ENCODE peak calls at places on chromosomes 13 and 19, in nine cellular contexts. Z is IMR-90, W is GM12865, V is lower leg skin, Q is psoas muscle, L is heart right ventricle, Y is neural progenitor cell, S is AG09309, N is tibial artery. D is an unnamed sample.

GRCh38 chr13:20415288-20415644 is 110.4 kb downstream of the CRYL1 start:
- DNase-seq in Z (no peak), W (no peak), V (no peak), Q (no peak), L (no peak), Y (no peak), S (no peak), N (no peak), D (no peak)

GRCh38 chr13:31207630-31208549 is 8.1 kb downstream of the B3GLCT start:
- DNase-seq in Z (peak; percentile 73), W (peak; percentile 24), V (no peak), Q (peak; percentile 45), L (peak; percentile 30), Y (peak; percentile 25), S (no peak), N (no peak), D (peak; percentile 63)

GRCh38 chr19:13839193-13839937 is 37.6 kb upstream of the NANOS3 start:
- DNase-seq in Z (peak; percentile 84), W (peak; percentile 92), V (peak; percentile 97), Q (peak; percentile 93), L (peak; percentile 94), Y (peak; percentile 44), S (no peak), N (peak; percentile 93), D (peak; percentile 78)

GRCh38 chr19:56594783-56595547 is at the start of gene ZNF71:
- DNase-seq in Z (peak; percentile 78), W (peak; percentile 91), V (peak; percentile 97), Q (peak; percentile 91), L (peak; percentile 92), Y (peak; percentile 95), S (peak; percentile 34), N (peak; percentile 82), D (peak; percentile 81)

GRCh38 chr13:51758691-51759090 is 45.3 kb downstream of the DHRS12 start:
- DNase-seq in Z (no peak), W (no peak), V (no peak), Q (no peak), L (no peak), Y (no peak), S (no peak), N (no peak), D (no peak)

GRCh38 chr13:32056316-32056715 is 24.7 kb downstream of the FRY start:
- DNase-seq in Z (no peak), W (no peak), V (no peak), Q (no peak), L (no peak), Y (no peak), S (no peak), N (no peak), D (no peak)

GRCh38 chr13:113739527-113740285 is 19.3 kb upstream of the TMEM255B start:
- DNase-seq in Z (no peak), W (no peak), V (no peak), Q (no peak), L (no peak), Y (no peak), S (no peak), N (no peak), D (no peak)

GRCh38 chr13:19960673-19961015 is 2.1 kb downstream of the ZMYM2 start:
- DNase-seq in Z (no peak), W (peak; percentile 34), V (no peak), Q (no peak), L (no peak), Y (no peak), S (no peak), N (no peak), D (no peak)

GRCh38 chr13:19881641-19882040 is 18.2 kb upstream of the ZMYM5 start:
- DNase-seq in Z (no peak), W (no peak), V (no peak), Q (no peak), L (no peak), Y (no peak), S (no peak), N (no peak), D (no peak)

GRCh38 chr13:59776924-59777690 is 386.6 kb downstream of the DIAPH3 start:
- DNase-seq in Z (peak; percentile 90), W (peak; percentile 27), V (no peak), Q (no peak), L (no peak), Y (no peak), S (peak; percentile 41), N (no peak), D (peak; percentile 92)

GRCh38 chr13:85386424-85386823 is 412.8 kb downstream of the SLITRK6 start:
- DNase-seq in Z (no peak), W (no peak), V (no peak), Q (no peak), L (no peak), Y (peak; percentile 26), S (no peak), N (no peak), D (no peak)

GRCh38 chr13:27775943-27776342 is 16.3 kb upstream of the GSX1 start:
- DNase-seq in Z (no peak), W (no peak), V (peak; percentile 50), Q (no peak), L (no peak), Y (peak; percentile 66), S (no peak), N (no peak), D (no peak)

GRCh38 chr19:48618916-48619691 is at the start of the genes RPL18 and SPHK2:
- DNase-seq in Z (peak; percentile 100), W (peak; percentile 100), V (peak; percentile 99), Q (peak; percentile 98), L (peak; percentile 98), Y (peak; percentile 99), S (peak; percentile 99), N (peak; percentile 98), D (peak; percentile 100)
- TF ChIP-seq CTCF in Z (peak; percentile 0), W (no peak), V (no peak), Q (no peak), L (no peak), Y (no peak), S (no peak), N (no peak), D (no peak)

GRCh38 chr19:33780746-33781145 is 15.9 kb upstream of the KCTD15 start:
- DNase-seq in Z (no peak), W (no peak), V (no peak), Q (no peak), L (no peak), Y (no peak), S (no peak), N (no peak), D (no peak)

GRCh38 chr19:33779849-33780248 is 16.8 kb upstream of the KCTD15 start:
- DNase-seq in Z (no peak), W (no peak), V (no peak), Q (no peak), L (no peak), Y (no peak), S (no peak), N (no peak), D (no peak)

GRCh38 chr19:33781996-33782395 is 14.7 kb upstream of the KCTD15 start:
- DNase-seq in Z (peak; percentile 2), W (no peak), V (no peak), Q (no peak), L (no peak), Y (no peak), S (no peak), N (no peak), D (peak; percentile 5)

GRCh38 chr19:33781536-33781935 is 15.1 kb upstream of the KCTD15 start:
- DNase-seq in Z (no peak), W (no peak), V (no peak), Q (no peak), L (no peak), Y (no peak), S (no peak), N (no peak), D (no peak)

GRCh38 chr19:33780251-33780650 is 16.4 kb upstream of the KCTD15 start:
- DNase-seq in Z (no peak), W (no peak), V (no peak), Q (no peak), L (no peak), Y (no peak), S (no peak), N (no peak), D (no peak)
- H3K4me3 ChIP-seq in Z (no peak overlapping the region), W (no peak overlapping the region), V (no peak overlapping the region), Q (no peak overlapping the region), L (no peak overlapping the region), Y (no peak overlapping the region), S (no peak overlapping the region), N (no peak overlapping the region), D (no peak overlapping the region)

GRCh38 chr19:16141043-16141442 is 2.4 kb upstream of the HSH2D start:
- DNase-seq in Z (no peak), W (peak; percentile 95), V (no peak), Q (no peak), L (no peak), Y (no peak), S (no peak), N (no peak), D (no peak)

GRCh38 chr19:16146112-16146511 is 2.6 kb downstream of the HSH2D start:
- DNase-seq in Z (no peak), W (no peak), V (no peak), Q (no peak), L (no peak), Y (no peak), S (no peak), N (no peak), D (no peak)

GRCh38 chr19:16144216-16144581 is 714 bp downstream of the HSH2D start:
- DNase-seq in Z (no peak), W (no peak), V (no peak), Q (no peak), L (no peak), Y (no peak), S (no peak), N (no peak), D (no peak)

GRCh38 chr19:16142032-16142580 is 1.4 kb upstream of the HSH2D start:
- DNase-seq in Z (no peak), W (no peak), V (no peak), Q (no peak), L (no peak), Y (no peak), S (no peak), N (no peak), D (no peak)

DNA sequence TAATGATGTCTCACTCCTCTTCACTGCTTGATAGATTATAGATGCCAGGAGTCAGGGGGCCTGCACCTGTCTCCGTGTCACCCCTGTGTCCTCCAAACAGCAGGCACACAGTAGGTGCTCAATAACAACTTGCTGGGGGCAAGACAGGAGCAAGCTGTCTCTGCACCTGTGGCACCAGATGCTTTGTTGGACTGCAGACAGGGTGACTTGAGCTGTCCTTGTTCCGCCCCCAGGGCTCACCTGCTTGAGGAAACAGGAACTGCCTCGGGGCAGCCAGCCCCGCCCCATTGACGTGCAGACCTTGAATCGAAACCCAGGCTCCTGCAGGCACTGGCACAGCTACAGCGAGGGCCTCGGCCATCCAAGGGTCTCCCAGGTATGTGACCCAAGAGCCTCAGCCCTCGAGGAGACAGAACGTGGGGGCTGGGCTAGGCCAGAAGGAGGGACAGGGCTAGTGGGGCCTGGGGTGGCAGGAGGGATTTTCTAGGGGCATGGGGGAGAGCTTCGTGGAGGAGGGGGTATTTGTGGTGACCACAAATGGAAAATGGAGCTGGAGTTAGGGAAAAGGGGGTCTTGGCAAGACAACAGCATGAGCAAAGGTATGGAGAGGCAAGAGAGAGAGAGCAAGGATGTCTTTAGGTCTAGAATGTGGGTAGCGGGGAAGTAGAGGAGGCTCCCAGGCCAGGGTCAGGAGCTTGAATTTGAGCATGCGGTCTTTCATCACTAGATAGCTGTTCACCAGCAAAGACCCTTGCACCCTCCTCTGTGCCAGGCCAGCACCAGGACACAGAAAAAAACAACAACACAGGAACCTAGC is at the start of gene HSH2D:
- DNase-seq in Z (no peak), W (peak; percentile 98), V (peak; percentile 89), Q (peak; percentile 30), L (no peak), Y (no peak), S (no peak), N (no peak), D (no peak)
- TF ChIP-seq CTCF in Z (no peak), W (no peak), V (no peak), Q (no peak), L (no peak), Y (no peak), S (no peak), N (no peak), D (no peak)

GRCh38 chr19:12665281-12665573 is 1.3 kb downstream of the MAN2B1 start:
- DNase-seq in Z (no peak), W (peak; percentile 89), V (no peak), Q (no peak), L (peak; percentile 44), Y (no peak), S (no peak), N (peak; percentile 75), D (no peak)
- H3K4me3 ChIP-seq in Z (no peak overlapping the region), W (peak overlapping the region; percentile 81), V (no peak overlapping the region), Q (peak overlapping the region; percentile 98), L (no peak overlapping the region), Y (no peak overlapping the region), S (no peak overlapping the region), N (peak overlapping the region; percentile 83), D (no peak overlapping the region)

D was measured in fibroblast of mammary gland.